ENCODE peak calls at places on chromosomes 5 and 9, in four cellular contexts. One of them, this sample, is unnamed.

GRCh38 chr5:4868140-4868735 is 271.9 kb upstream of the ADAMTS16 start:
- DNase-seq in tibial artery: no peak
- DNase-seq in iPS DF 6.9: peak; percentile 54
- DNase-seq in IMR-90: no peak
- DNase-seq in this sample: peak; percentile 47

GRCh38 chr5:137036630-137037029 is 462.5 kb downstream of the SPOCK1 start:
- DNase-seq in tibial artery: no peak
- DNase-seq in IMR-90: no peak
- DNase-seq in iPS DF 6.9: no peak
- DNase-seq in this sample: no peak

GRCh38 chr5:179762079-179762780 is 29.6 kb downstream of the MAML1 start:
- DNase-seq in tibial artery: no peak
- DNase-seq in iPS DF 6.9: no peak
- DNase-seq in IMR-90: no peak
- DNase-seq in this sample: peak; percentile 38

GRCh38 chr5:141692919-141693848 is 11.2 kb upstream of the ARAP3 start:
- DNase-seq in iPS DF 6.9: no peak
- DNase-seq in IMR-90: peak; percentile 55
- DNase-seq in tibial artery: no peak
- DNase-seq in this sample: no peak

GRCh38 chr5:95563367-95563766 is 8.5 kb downstream of the ARSK start:
- DNase-seq in IMR-90: no peak
- DNase-seq in iPS DF 6.9: no peak
- DNase-seq in tibial artery: no peak
- DNase-seq in this sample: no peak

GRCh38 chr9:119773823-119774222 is 404.6 kb upstream of the BRINP1 start:
- DNase-seq in tibial artery: no peak
- DNase-seq in iPS DF 6.9: no peak
- DNase-seq in IMR-90: no peak
- DNase-seq in this sample: no peak

GRCh38 chr5:134570365-134570758 is 44.9 kb downstream of the JADE2 start:
- DNase-seq in tibial artery: no peak
- DNase-seq in iPS DF 6.9: no peak
- DNase-seq in IMR-90: no peak
- DNase-seq in this sample: no peak

GRCh38 chr5:161847447-161847846 is 473 bp upstream of the GABRA1 start:
- DNase-seq in iPS DF 6.9: no peak
- DNase-seq in IMR-90: no peak
- DNase-seq in tibial artery: no peak
- DNase-seq in this sample: no peak

GRCh38 chr9:82284758-82285157 is 296.2 kb downstream of the SPATA31D1 start:
- DNase-seq in tibial artery: no peak
- DNase-seq in iPS DF 6.9: no peak
- DNase-seq in IMR-90: peak; percentile 21
- DNase-seq in this sample: no peak

GRCh38 chr5:31404325-31404724 is 127.6 kb downstream of the DROSHA start:
- DNase-seq in tibial artery: no peak
- DNase-seq in IMR-90: no peak
- DNase-seq in iPS DF 6.9: no peak
- DNase-seq in this sample: no peak

GRCh38 chr5:38536968-38537367 is 19.5 kb downstream of the LIFR start:
- DNase-seq in iPS DF 6.9: no peak
- DNase-seq in tibial artery: no peak
- DNase-seq in IMR-90: no peak
- DNase-seq in this sample: no peak

GRCh38 chr5:2391021-2391420 is 360.5 kb downstream of the IRX2 start:
- DNase-seq in IMR-90: no peak
- DNase-seq in iPS DF 6.9: no peak
- DNase-seq in tibial artery: no peak
- DNase-seq in this sample: no peak

GRCh38 chr5:135545115-135545514 is 9.4 kb upstream of the NEUROG1 start:
- DNase-seq in tibial artery: no peak
- DNase-seq in IMR-90: no peak
- DNase-seq in iPS DF 6.9: no peak
- DNase-seq in this sample: no peak

DNA sequence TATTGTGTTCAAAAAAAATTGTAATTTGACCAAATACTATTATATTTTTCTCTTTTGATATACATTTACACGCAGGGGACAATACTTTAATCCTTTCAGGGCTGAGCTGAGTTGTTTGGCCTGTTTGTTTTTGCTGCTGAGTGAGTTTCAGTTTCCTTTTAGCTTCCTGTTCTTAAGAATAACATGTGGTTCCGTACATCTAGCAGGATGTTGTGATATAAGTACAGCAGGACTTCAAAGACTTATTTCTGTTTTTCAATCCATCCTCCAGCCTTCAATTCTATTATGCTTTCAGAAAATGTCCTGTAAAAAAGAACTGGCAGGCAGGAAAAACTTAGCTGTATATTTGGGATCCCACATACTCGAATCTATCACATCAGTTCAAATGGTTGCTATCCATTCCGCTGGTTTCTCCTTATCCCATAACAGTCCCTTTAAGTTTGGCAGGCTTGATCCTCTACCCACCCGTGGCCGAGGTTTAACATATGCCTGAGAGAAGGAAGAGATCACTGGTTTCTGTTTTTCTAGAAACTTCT is 1037.3 kb upstream of the ACO1 start:
- DNase-seq in iPS DF 6.9: no peak
- DNase-seq in IMR-90: no peak
- DNase-seq in tibial artery: no peak
- DNase-seq in this sample: no peak
- H3K4me3 ChIP-seq in iPS DF 6.9: no peak overlapping the region
- H3K4me3 ChIP-seq in IMR-90: no peak overlapping the region
- H3K4me3 ChIP-seq in tibial artery: no peak overlapping the region
- H3K4me3 ChIP-seq in this sample: peak overlapping the region; percentile 30

GRCh38 chr9:134923466-134923865 is 5.8 kb upstream of the FCN1 start:
- DNase-seq in IMR-90: no peak
- DNase-seq in iPS DF 6.9: no peak
- DNase-seq in tibial artery: no peak
- DNase-seq in this sample: no peak
- H3K27me3 ChIP-seq in IMR-90: peaks cover 1% of the 10 kb centered on the region
- H3K27me3 ChIP-seq in iPS DF 6.9: no peaks in the 10 kb centered on the region
- H3K27me3 ChIP-seq in tibial artery: no peaks in the 10 kb centered on the region
- H3K27me3 ChIP-seq in this sample: no peaks in the 10 kb centered on the region

GRCh38 chr9:88267283-88267682 is 121.0 kb upstream of the SPIN1 start:
- DNase-seq in iPS DF 6.9: no peak
- DNase-seq in IMR-90: no peak
- DNase-seq in tibial artery: no peak
- DNase-seq in this sample: no peak
- H3K9me3 ChIP-seq in iPS DF 6.9: no peaks in the 10 kb centered on the region
- H3K9me3 ChIP-seq in IMR-90: no peaks in the 10 kb centered on the region
- H3K9me3 ChIP-seq in tibial artery: no peaks in the 10 kb centered on the region
- H3K9me3 ChIP-seq in this sample: no peaks in the 10 kb centered on the region

DNA sequence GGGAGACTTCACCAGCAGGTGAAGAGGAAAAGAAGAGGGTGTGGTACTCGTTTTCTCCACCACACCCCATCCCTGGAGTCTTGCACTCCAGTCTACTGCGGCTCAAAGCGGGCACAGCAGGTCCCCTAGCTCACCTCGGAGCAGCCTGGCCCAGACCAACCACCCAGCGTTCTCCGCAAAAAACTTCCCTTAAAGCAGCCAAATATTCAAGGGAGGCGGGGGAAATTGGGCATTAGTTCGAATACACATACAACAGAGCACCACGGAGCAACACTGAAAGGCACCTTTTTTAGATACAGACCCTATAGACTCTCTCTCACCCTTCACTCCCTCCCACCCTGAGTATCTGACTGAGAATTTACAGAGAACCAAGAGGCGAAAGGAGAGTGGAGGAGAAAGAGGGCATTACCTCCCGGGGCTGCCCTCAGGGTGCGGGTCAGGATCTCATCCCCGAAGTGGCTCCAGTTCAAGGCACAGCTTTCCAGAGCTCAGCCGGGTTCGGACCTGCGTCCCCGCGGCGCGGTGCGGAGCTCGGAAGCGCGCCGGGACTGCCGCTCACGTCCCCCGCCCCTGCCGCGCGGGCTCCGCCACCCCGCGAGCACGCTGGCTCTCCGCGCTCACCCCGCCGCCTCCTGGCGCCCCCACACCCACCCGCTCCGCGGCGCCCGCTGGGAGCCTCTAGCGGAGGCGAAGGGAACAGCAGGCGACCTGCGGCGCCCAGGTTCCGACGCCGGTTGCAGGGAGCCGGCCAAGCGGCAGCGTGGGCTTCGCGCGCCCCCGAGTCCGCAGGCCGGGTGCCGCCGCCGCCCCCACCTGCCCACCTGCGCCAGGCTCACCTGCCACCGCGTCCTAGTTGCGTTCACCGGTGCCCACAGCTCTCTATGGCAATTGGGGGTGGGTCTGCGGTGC is 1638.7 kb upstream of the C9orf72 start:
- DNase-seq in tibial artery: no peak
- DNase-seq in iPS DF 6.9: peak; percentile 52
- DNase-seq in IMR-90: no peak
- DNase-seq in this sample: peak; percentile 33
- H3K4me3 ChIP-seq in tibial artery: no peak overlapping the region
- H3K4me3 ChIP-seq in iPS DF 6.9: peak overlapping the region; percentile 58
- H3K4me3 ChIP-seq in IMR-90: no peak overlapping the region
- H3K4me3 ChIP-seq in this sample: peak overlapping the region; percentile 33

GRCh38 chr9:14340536-14340935 is 26.6 kb upstream of the NFIB start:
- DNase-seq in iPS DF 6.9: no peak
- DNase-seq in tibial artery: no peak
- DNase-seq in IMR-90: no peak
- DNase-seq in this sample: peak; percentile 91
- H3K27me3 ChIP-seq in iPS DF 6.9: peaks cover 4% of the 10 kb centered on the region
- H3K27me3 ChIP-seq in tibial artery: no peaks in the 10 kb centered on the region
- H3K27me3 ChIP-seq in IMR-90: peaks cover 72% of the 10 kb centered on the region
- H3K27me3 ChIP-seq in this sample: peaks cover 27% of the 10 kb centered on the region

GRCh38 chr9:4842213-4842612 is 49.5 kb downstream of the RCL1 start:
- DNase-seq in tibial artery: no peak
- DNase-seq in IMR-90: no peak
- DNase-seq in iPS DF 6.9: no peak
- DNase-seq in this sample: no peak

GRCh38 chr9:4840018-4840417 is 47.3 kb downstream of the RCL1 start:
- DNase-seq in iPS DF 6.9: no peak
- DNase-seq in IMR-90: no peak
- DNase-seq in tibial artery: no peak
- DNase-seq in this sample: no peak

GRCh38 chr9:4844439-4844838 is 51.7 kb downstream of the RCL1 start:
- DNase-seq in tibial artery: no peak
- DNase-seq in IMR-90: no peak
- DNase-seq in iPS DF 6.9: no peak
- DNase-seq in this sample: no peak

GRCh38 chr9:4842734-4843133 is 50.0 kb downstream of the RCL1 start:
- DNase-seq in iPS DF 6.9: no peak
- DNase-seq in IMR-90: peak; percentile 60
- DNase-seq in tibial artery: no peak
- DNase-seq in this sample: no peak

DNA sequence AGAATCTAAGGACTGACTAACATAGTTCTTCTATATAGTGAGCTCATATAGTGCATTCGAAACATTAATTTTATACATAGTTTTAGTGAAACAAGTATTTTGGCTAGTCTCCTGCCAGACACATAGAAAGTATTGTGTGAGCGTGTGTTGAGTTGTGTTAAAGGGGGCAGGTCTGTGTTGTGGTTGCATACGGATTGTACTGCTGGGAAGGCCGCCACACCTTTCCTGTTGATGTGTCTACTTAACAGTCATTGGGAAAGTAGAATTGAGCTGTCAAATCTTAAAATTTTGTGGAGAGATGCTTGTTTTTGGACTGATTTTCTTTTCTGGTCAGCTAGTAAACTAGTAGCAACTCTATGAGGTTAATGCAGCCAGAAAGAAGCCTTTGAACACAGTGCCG is 51.3 kb downstream of the RCL1 start:
- DNase-seq in iPS DF 6.9: no peak
- DNase-seq in IMR-90: no peak
- DNase-seq in tibial artery: no peak
- DNase-seq in this sample: no peak
- H3K9me3 ChIP-seq in iPS DF 6.9: no peaks in the 10 kb centered on the region
- H3K9me3 ChIP-seq in IMR-90: no peaks in the 10 kb centered on the region
- H3K9me3 ChIP-seq in tibial artery: no peaks in the 10 kb centered on the region
- H3K9me3 ChIP-seq in this sample: no peaks in the 10 kb centered on the region

GRCh38 chr5:125698420-125698819 is 724.8 kb upstream of the GRAMD2B start:
- DNase-seq in IMR-90: no peak
- DNase-seq in tibial artery: no peak
- DNase-seq in iPS DF 6.9: no peak
- DNase-seq in this sample: no peak

GRCh38 chr5:125696762-125697161 is 726.4 kb upstream of the GRAMD2B start:
- DNase-seq in tibial artery: no peak
- DNase-seq in iPS DF 6.9: no peak
- DNase-seq in IMR-90: peak; percentile 87
- DNase-seq in this sample: peak; percentile 71

GRCh38 chr5:125695994-125696679 is 727.1 kb upstream of the GRAMD2B start:
- DNase-seq in tibial artery: no peak
- DNase-seq in IMR-90: peak; percentile 25
- DNase-seq in iPS DF 6.9: no peak
- DNase-seq in this sample: no peak

GRCh38 chr5:125700380-125700856 is 722.8 kb upstream of the GRAMD2B start:
- DNase-seq in IMR-90: no peak
- DNase-seq in iPS DF 6.9: no peak
- DNase-seq in tibial artery: no peak
- DNase-seq in this sample: no peak

DNA sequence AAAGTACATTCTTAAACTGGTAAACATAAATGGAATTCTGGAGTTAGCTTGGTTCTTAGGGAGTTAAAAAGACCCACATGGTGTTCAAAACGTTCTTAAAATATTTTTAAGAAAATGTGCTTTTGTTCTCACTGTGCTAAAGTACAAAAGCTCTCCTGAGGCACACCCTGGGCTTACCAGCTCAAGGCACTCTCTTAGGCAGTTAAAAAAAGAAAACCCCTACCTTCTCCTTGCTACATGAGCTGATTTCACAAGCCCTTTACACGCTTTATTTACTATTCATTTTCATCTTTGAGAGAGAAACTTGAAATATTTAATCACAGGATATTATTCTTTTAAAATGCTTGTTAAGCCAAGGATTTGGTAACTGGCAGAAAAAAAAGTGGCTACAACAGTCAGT is 723.3 kb upstream of the GRAMD2B start:
- DNase-seq in IMR-90: no peak
- DNase-seq in tibial artery: no peak
- DNase-seq in iPS DF 6.9: no peak
- DNase-seq in this sample: no peak
- H3K4me3 ChIP-seq in IMR-90: no peak overlapping the region
- H3K4me3 ChIP-seq in tibial artery: no peak overlapping the region
- H3K4me3 ChIP-seq in iPS DF 6.9: no peak overlapping the region
- H3K4me3 ChIP-seq in this sample: no peak overlapping the region